ENCODE peak calls at places on chromosomes 13 and 19, in four cellular contexts. One of them, this sample, is unnamed.

GRCh38 chr19:35296644-35297514 is 4.9 kb downstream of the MAG start:
- DNase-seq in IMR-90: no peak
- DNase-seq in Peyer's patch: no peak
- DNase-seq in CD4-positive, CD25-positive, alpha-beta regulatory T cell: no peak
- DNase-seq in this sample: no peak

GRCh38 chr13:98889419-98890079 is 88.3 kb downstream of the DOCK9 start:
- DNase-seq in IMR-90: no peak
- DNase-seq in Peyer's patch: no peak
- DNase-seq in CD4-positive, CD25-positive, alpha-beta regulatory T cell: no peak
- DNase-seq in this sample: no peak

GRCh38 chr13:33787051-33787591 is 30.8 kb upstream of the RFC3 start:
- DNase-seq in Peyer's patch: no peak
- DNase-seq in CD4-positive, CD25-positive, alpha-beta regulatory T cell: no peak
- DNase-seq in IMR-90: no peak
- DNase-seq in this sample: no peak

GRCh38 chr13:100210966-100211710 is 122.2 kb downstream of the PCCA start:
- DNase-seq in IMR-90: peak; percentile 23
- DNase-seq in Peyer's patch: no peak
- DNase-seq in CD4-positive, CD25-positive, alpha-beta regulatory T cell: no peak
- DNase-seq in this sample: no peak

GRCh38 chr13:22749626-22750025 is 431.2 kb upstream of the SGCG start:
- DNase-seq in CD4-positive, CD25-positive, alpha-beta regulatory T cell: no peak
- DNase-seq in Peyer's patch: no peak
- DNase-seq in IMR-90: no peak
- DNase-seq in this sample: no peak

GRCh38 chr19:21574607-21575006 is 69.2 kb downstream of the ZNF429 start:
- DNase-seq in IMR-90: no peak
- DNase-seq in Peyer's patch: no peak
- DNase-seq in CD4-positive, CD25-positive, alpha-beta regulatory T cell: no peak
- DNase-seq in this sample: no peak

GRCh38 chr19:10187315-10187714 is 7.4 kb downstream of the DNMT1 start:
- DNase-seq in Peyer's patch: no peak
- DNase-seq in CD4-positive, CD25-positive, alpha-beta regulatory T cell: no peak
- DNase-seq in IMR-90: no peak
- DNase-seq in this sample: no peak

GRCh38 chr19:54916822-54917221 is 10.9 kb downstream of the NCR1 start:
- DNase-seq in CD4-positive, CD25-positive, alpha-beta regulatory T cell: no peak
- DNase-seq in IMR-90: no peak
- DNase-seq in Peyer's patch: no peak
- DNase-seq in this sample: no peak

GRCh38 chr13:99690426-99691189 is 189.3 kb downstream of the TM9SF2 start:
- DNase-seq in IMR-90: no peak
- DNase-seq in Peyer's patch: no peak
- DNase-seq in CD4-positive, CD25-positive, alpha-beta regulatory T cell: no peak
- DNase-seq in this sample: no peak

GRCh38 chr13:47457631-47458030 is 543.4 kb downstream of the SUCLA2 start:
- DNase-seq in CD4-positive, CD25-positive, alpha-beta regulatory T cell: no peak
- DNase-seq in IMR-90: peak; percentile 49
- DNase-seq in Peyer's patch: no peak
- DNase-seq in this sample: no peak

GRCh38 chr13:78100481-78100880 is 181.8 kb upstream of the EDNRB start:
- DNase-seq in Peyer's patch: no peak
- DNase-seq in IMR-90: no peak
- DNase-seq in CD4-positive, CD25-positive, alpha-beta regulatory T cell: no peak
- DNase-seq in this sample: no peak

GRCh38 chr19:42247631-42248199 is 5.3 kb upstream of the GSK3A start:
- DNase-seq in IMR-90: no peak
- DNase-seq in Peyer's patch: no peak
- DNase-seq in CD4-positive, CD25-positive, alpha-beta regulatory T cell: no peak
- DNase-seq in this sample: no peak

GRCh38 chr19:42249149-42249750 is 5.7 kb downstream of the ERF start:
- DNase-seq in CD4-positive, CD25-positive, alpha-beta regulatory T cell: no peak
- DNase-seq in Peyer's patch: no peak
- DNase-seq in IMR-90: no peak
- DNase-seq in this sample: no peak

GRCh38 chr19:42246869-42247630 is 4.6 kb upstream of the GSK3A start:
- DNase-seq in Peyer's patch: no peak
- DNase-seq in IMR-90: peak; percentile 10
- DNase-seq in CD4-positive, CD25-positive, alpha-beta regulatory T cell: no peak
- DNase-seq in this sample: no peak

GRCh38 chr19:42249769-42250168 is 5.2 kb downstream of the ERF start:
- DNase-seq in CD4-positive, CD25-positive, alpha-beta regulatory T cell: no peak
- DNase-seq in IMR-90: no peak
- DNase-seq in Peyer's patch: no peak
- DNase-seq in this sample: no peak

GRCh38 chr19:42248270-42249148 is 6.1 kb upstream of the GSK3A start:
- DNase-seq in CD4-positive, CD25-positive, alpha-beta regulatory T cell: no peak
- DNase-seq in Peyer's patch: no peak
- DNase-seq in IMR-90: no peak
- DNase-seq in this sample: no peak
- H3K4me1 ChIP-seq in CD4-positive, CD25-positive, alpha-beta regulatory T cell: peaks cover 44% of the 10 kb centered on the region
- H3K4me1 ChIP-seq in Peyer's patch: peaks cover 5% of the 10 kb centered on the region
- H3K4me1 ChIP-seq in IMR-90: peaks cover 27% of the 10 kb centered on the region
- H3K4me1 ChIP-seq in this sample: peaks cover 27% of the 10 kb centered on the region

GRCh38 chr13:28451482-28452217 is 43.3 kb downstream of the FLT1 start:
- DNase-seq in IMR-90: no peak
- DNase-seq in Peyer's patch: no peak
- DNase-seq in CD4-positive, CD25-positive, alpha-beta regulatory T cell: no peak
- DNase-seq in this sample: no peak
- H3K27ac ChIP-seq in IMR-90: no peak overlapping the region
- H3K27ac ChIP-seq in Peyer's patch: no peak overlapping the region
- H3K27ac ChIP-seq in CD4-positive, CD25-positive, alpha-beta regulatory T cell: no peak overlapping the region
- H3K27ac ChIP-seq in this sample: no peak overlapping the region

DNA sequence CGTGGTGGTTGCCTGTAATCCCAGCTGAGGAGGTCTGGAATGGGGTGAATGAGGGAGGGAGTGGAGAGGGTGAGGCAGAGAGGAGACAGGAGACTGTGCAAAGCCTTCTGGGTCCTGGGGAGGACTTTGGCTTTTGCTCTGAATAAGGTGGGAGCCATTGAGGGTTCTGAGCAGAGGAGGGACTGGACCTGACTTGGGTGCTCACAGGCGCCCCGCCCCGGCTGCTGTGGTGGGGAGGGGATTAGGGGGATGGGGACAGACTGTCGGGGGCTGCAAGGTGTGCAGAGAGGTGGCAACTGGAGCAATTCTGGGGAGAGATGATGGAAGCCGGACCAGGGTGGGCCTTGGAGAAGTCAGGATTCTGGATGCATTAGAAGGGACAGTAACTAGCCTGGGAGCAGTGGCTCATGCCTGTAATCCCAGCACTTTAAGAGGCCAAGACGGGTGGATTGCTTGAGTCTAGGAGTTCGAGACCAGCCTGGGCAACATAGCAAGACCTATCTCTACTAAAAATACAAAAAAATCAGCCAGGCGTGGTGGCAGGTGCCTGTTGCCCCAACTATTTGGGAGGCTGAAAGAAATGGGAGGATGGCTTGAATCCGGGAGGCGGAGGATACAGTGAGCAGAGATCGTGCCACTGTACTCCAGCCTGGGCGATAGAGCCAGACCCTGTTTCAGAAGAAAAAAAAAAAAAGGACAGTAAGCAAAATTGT is 16.1 kb upstream of the NANOS3 start:
- DNase-seq in IMR-90: no peak
- DNase-seq in Peyer's patch: no peak
- DNase-seq in CD4-positive, CD25-positive, alpha-beta regulatory T cell: no peak
- DNase-seq in this sample: no peak
- H3K4me3 ChIP-seq in IMR-90: no peak overlapping the region
- H3K4me3 ChIP-seq in Peyer's patch: no peak overlapping the region
- H3K4me3 ChIP-seq in CD4-positive, CD25-positive, alpha-beta regulatory T cell: peak overlapping the region; percentile 78
- H3K4me3 ChIP-seq in this sample: no peak overlapping the region

GRCh38 chr13:114067381-114067885 is 65.0 kb downstream of the RASA3 start:
- DNase-seq in IMR-90: peak; percentile 68
- DNase-seq in CD4-positive, CD25-positive, alpha-beta regulatory T cell: no peak
- DNase-seq in Peyer's patch: no peak
- DNase-seq in this sample: peak; percentile 46

GRCh38 chr13:114068723-114069322 is 63.6 kb downstream of the RASA3 start:
- DNase-seq in IMR-90: peak; percentile 77
- DNase-seq in CD4-positive, CD25-positive, alpha-beta regulatory T cell: no peak
- DNase-seq in Peyer's patch: no peak
- DNase-seq in this sample: peak; percentile 16

GRCh38 chr13:114069376-114070097 is 62.9 kb downstream of the RASA3 start:
- DNase-seq in IMR-90: no peak
- DNase-seq in Peyer's patch: no peak
- DNase-seq in CD4-positive, CD25-positive, alpha-beta regulatory T cell: no peak
- DNase-seq in this sample: no peak

GRCh38 chr13:114066956-114067355 is 65.5 kb downstream of the RASA3 start:
- DNase-seq in IMR-90: no peak
- DNase-seq in CD4-positive, CD25-positive, alpha-beta regulatory T cell: no peak
- DNase-seq in Peyer's patch: no peak
- DNase-seq in this sample: no peak

GRCh38 chr13:114067886-114068722 is 64.3 kb downstream of the RASA3 start:
- DNase-seq in CD4-positive, CD25-positive, alpha-beta regulatory T cell: no peak
- DNase-seq in Peyer's patch: peak; percentile 80
- DNase-seq in IMR-90: no peak
- DNase-seq in this sample: peak; percentile 46
- H3K4me1 ChIP-seq in CD4-positive, CD25-positive, alpha-beta regulatory T cell: peaks cover 60% of the 10 kb centered on the region
- H3K4me1 ChIP-seq in Peyer's patch: peaks cover 3% of the 10 kb centered on the region
- H3K4me1 ChIP-seq in IMR-90: peaks cover 51% of the 10 kb centered on the region
- H3K4me1 ChIP-seq in this sample: peaks cover 51% of the 10 kb centered on the region

DNA sequence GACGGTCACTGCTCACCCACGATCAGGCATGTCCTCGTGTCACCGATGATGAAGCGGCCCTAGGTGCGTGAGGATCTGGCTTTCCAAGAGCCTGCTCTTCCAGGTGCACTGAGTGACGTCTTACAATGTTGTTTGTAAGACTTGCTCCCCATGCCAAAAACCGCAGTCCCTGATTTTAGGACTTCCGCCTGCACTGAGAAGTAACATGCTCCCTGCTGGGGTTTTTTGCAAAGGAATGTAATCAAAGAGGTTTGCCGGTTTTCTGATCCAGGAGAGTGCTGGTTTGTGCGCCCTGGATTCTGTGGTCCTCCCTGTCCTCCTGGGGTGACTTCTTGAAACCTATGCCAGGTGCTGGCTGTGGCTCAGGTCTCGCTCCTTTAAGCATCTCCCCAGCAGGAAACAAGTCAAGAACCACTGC is 38.8 kb downstream of the MYO9B start:
- DNase-seq in IMR-90: peak; percentile 57
- DNase-seq in CD4-positive, CD25-positive, alpha-beta regulatory T cell: no peak
- DNase-seq in Peyer's patch: no peak
- DNase-seq in this sample: no peak
- H3K27ac ChIP-seq in IMR-90: peak overlapping the region; percentile 82
- H3K27ac ChIP-seq in CD4-positive, CD25-positive, alpha-beta regulatory T cell: no peak overlapping the region
- H3K27ac ChIP-seq in Peyer's patch: no peak overlapping the region
- H3K27ac ChIP-seq in this sample: no peak overlapping the region

GRCh38 chr19:3478409-3479176 is 1.7 kb downstream of the SMIM24 start:
- DNase-seq in IMR-90: no peak
- DNase-seq in CD4-positive, CD25-positive, alpha-beta regulatory T cell: no peak
- DNase-seq in Peyer's patch: no peak
- DNase-seq in this sample: no peak
- H3K4me3 ChIP-seq in IMR-90: no peak overlapping the region
- H3K4me3 ChIP-seq in CD4-positive, CD25-positive, alpha-beta regulatory T cell: no peak overlapping the region
- H3K4me3 ChIP-seq in Peyer's patch: no peak overlapping the region
- H3K4me3 ChIP-seq in this sample: no peak overlapping the region

DNA sequence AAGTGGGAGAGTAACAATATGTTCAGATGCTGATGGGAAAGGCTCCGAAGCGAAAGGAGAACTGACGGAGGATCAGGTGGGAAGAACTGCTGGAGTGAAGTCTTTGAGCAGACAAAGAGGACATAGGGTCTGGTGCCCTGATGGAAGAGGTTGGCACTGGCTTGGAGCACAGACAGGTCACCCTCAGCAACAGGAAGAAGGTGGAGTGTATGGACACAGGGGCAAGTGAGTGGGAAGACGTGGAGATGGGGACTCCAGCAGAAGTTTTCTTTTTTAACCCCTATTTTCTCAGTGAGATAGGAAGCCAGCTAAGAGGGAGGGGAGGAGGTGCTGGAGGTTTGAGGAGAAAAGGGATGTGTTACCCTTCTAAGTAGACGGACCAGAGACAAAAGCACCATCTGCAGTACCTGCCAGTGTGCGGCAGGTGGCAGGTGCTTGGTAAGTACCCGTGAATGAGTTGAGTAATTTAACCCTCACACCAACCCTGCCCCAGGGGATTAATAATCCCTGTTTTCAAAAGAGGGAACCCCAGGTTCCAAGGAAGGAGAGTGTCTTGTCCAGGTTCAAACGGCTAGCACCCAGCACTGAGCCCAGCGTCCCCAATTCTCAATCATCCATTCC is 11.2 kb downstream of the HAS1 start:
- DNase-seq in Peyer's patch: no peak
- DNase-seq in IMR-90: peak; percentile 35
- DNase-seq in CD4-positive, CD25-positive, alpha-beta regulatory T cell: no peak
- DNase-seq in this sample: no peak
- H3K4me1 ChIP-seq in Peyer's patch: no peaks in the 10 kb centered on the region
- H3K4me1 ChIP-seq in IMR-90: no peaks in the 10 kb centered on the region
- H3K4me1 ChIP-seq in CD4-positive, CD25-positive, alpha-beta regulatory T cell: no peaks in the 10 kb centered on the region
- H3K4me1 ChIP-seq in this sample: no peaks in the 10 kb centered on the region

DNA sequence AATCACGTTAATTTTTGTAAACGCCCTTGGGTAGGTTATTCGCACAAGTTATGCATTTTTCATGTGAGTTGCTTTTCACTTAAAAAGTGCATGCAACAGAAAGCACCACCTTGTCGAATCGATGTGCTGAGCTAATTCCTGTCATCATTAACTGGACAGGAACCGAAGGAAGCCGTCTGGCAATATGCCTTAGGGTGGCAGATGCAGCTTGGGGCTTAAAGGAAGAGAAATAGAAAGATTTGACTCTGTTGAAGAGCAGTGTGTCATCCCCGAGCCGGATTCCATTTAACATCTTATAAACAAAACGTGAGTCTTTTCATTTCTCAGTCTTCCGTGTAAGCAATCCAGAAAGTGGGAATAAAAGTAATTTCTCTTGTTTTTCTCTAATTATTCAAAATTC is 70.0 kb downstream of the ATP11A start:
- DNase-seq in IMR-90: no peak
- DNase-seq in CD4-positive, CD25-positive, alpha-beta regulatory T cell: no peak
- DNase-seq in Peyer's patch: no peak
- DNase-seq in this sample: no peak
- H3K27ac ChIP-seq in IMR-90: no peak overlapping the region
- H3K27ac ChIP-seq in CD4-positive, CD25-positive, alpha-beta regulatory T cell: no peak overlapping the region
- H3K27ac ChIP-seq in Peyer's patch: no peak overlapping the region
- H3K27ac ChIP-seq in this sample: no peak overlapping the region

GRCh38 chr19:46913198-46913851 is 52.5 kb downstream of the ARHGAP35 start:
- DNase-seq in CD4-positive, CD25-positive, alpha-beta regulatory T cell: no peak
- DNase-seq in IMR-90: no peak
- DNase-seq in Peyer's patch: no peak
- DNase-seq in this sample: no peak
- H3K4me3 ChIP-seq in CD4-positive, CD25-positive, alpha-beta regulatory T cell: peak overlapping the region; percentile 37
- H3K4me3 ChIP-seq in IMR-90: no peak overlapping the region
- H3K4me3 ChIP-seq in Peyer's patch: no peak overlapping the region
- H3K4me3 ChIP-seq in this sample: no peak overlapping the region

This sample was measured in naive thymus-derived CD4-positive, alpha-beta T cell.